ENCODE peak calls at places on chromosomes 3 and 15, in nine cellular contexts. One of them, this sample, is unnamed.

GRCh38 chr15:50758712-50759205 is 6.7 kb downstream of the SPPL2A start:
- DNase-seq in breast epithelium: no peak
- DNase-seq in tibial nerve: no peak
- DNase-seq in GM12892: no peak
- DNase-seq in testis: no peak
- DNase-seq in A549: no peak
- DNase-seq in transverse colon: no peak
- DNase-seq in IMR-90: peak
- DNase-seq in HepG2: no peak
- DNase-seq in this sample: no peak

GRCh38 chr3:94004301-94004910 is 24.0 kb downstream of the STX19 start:
- DNase-seq in breast epithelium: no peak
- DNase-seq in tibial nerve: no peak
- DNase-seq in GM12892: no peak
- DNase-seq in testis: no peak
- DNase-seq in A549: peak
- DNase-seq in transverse colon: no peak
- DNase-seq in IMR-90: peak
- DNase-seq in HepG2: peak
- DNase-seq in this sample: peak

GRCh38 chr3:183158113-183158512 is 4.4 kb downstream of the LAMP3 start:
- DNase-seq in breast epithelium: no peak
- DNase-seq in tibial nerve: no peak
- DNase-seq in GM12892: no peak
- DNase-seq in testis: no peak
- DNase-seq in A549: no peak
- DNase-seq in transverse colon: no peak
- DNase-seq in IMR-90: no peak
- DNase-seq in HepG2: no peak
- DNase-seq in this sample: no peak

GRCh38 chr15:27059610-27060202 is 88.7 kb downstream of the GABRG3 start:
- DNase-seq in breast epithelium: no peak
- DNase-seq in tibial nerve: peak
- DNase-seq in GM12892: no peak
- DNase-seq in testis: peak
- DNase-seq in A549: peak
- DNase-seq in transverse colon: no peak
- DNase-seq in IMR-90: peak
- DNase-seq in HepG2: peak
- DNase-seq in this sample: peak

GRCh38 chr15:43941071-43941470 is 114.3 kb downstream of the WDR76 start:
- DNase-seq in breast epithelium: no peak
- DNase-seq in tibial nerve: no peak
- DNase-seq in GM12892: no peak
- DNase-seq in testis: no peak
- DNase-seq in A549: no peak
- DNase-seq in transverse colon: no peak
- DNase-seq in IMR-90: no peak
- DNase-seq in HepG2: no peak
- DNase-seq in this sample: no peak

GRCh38 chr15:46441294-46442062 is 806.6 kb downstream of the SQOR start:
- DNase-seq in breast epithelium: no peak
- DNase-seq in tibial nerve: no peak
- DNase-seq in GM12892: no peak
- DNase-seq in testis: no peak
- DNase-seq in A549: no peak
- DNase-seq in transverse colon: no peak
- DNase-seq in IMR-90: no peak
- DNase-seq in HepG2: no peak
- DNase-seq in this sample: no peak

GRCh38 chr15:70351941-70352774 is 254.4 kb upstream of the TLE3 start:
- DNase-seq in breast epithelium: no peak
- DNase-seq in tibial nerve: no peak
- DNase-seq in GM12892: no peak
- DNase-seq in testis: no peak
- DNase-seq in A549: no peak
- DNase-seq in transverse colon: no peak
- DNase-seq in IMR-90: no peak
- DNase-seq in HepG2: no peak
- DNase-seq in this sample: no peak

GRCh38 chr15:52730163-52730562 is 51.0 kb upstream of the ATOSA start:
- DNase-seq in breast epithelium: no peak
- DNase-seq in tibial nerve: no peak
- DNase-seq in GM12892: no peak
- DNase-seq in testis: no peak
- DNase-seq in A549: peak
- DNase-seq in transverse colon: no peak
- DNase-seq in IMR-90: peak
- DNase-seq in HepG2: no peak
- DNase-seq in this sample: no peak

GRCh38 chr15:58522391-58522790 is 90.6 kb downstream of the LIPC start:
- DNase-seq in breast epithelium: no peak
- DNase-seq in tibial nerve: no peak
- DNase-seq in GM12892: no peak
- DNase-seq in testis: no peak
- DNase-seq in A549: no peak
- DNase-seq in transverse colon: no peak
- DNase-seq in IMR-90: no peak
- DNase-seq in HepG2: no peak
- DNase-seq in this sample: no peak

GRCh38 chr3:69006083-69006482 is 7.4 kb downstream of the EOGT start:
- DNase-seq in breast epithelium: no peak
- DNase-seq in tibial nerve: no peak
- DNase-seq in GM12892: no peak
- DNase-seq in testis: no peak
- DNase-seq in A549: no peak
- DNase-seq in transverse colon: no peak
- DNase-seq in IMR-90: no peak
- DNase-seq in HepG2: no peak
- DNase-seq in this sample: no peak

GRCh38 chr3:129687586-129688125 is 81.2 kb upstream of the PLXND1 start:
- DNase-seq in breast epithelium: no peak
- DNase-seq in tibial nerve: no peak
- DNase-seq in GM12892: no peak
- DNase-seq in testis: no peak
- DNase-seq in A549: no peak
- DNase-seq in transverse colon: no peak
- DNase-seq in IMR-90: no peak
- DNase-seq in HepG2: no peak
- DNase-seq in this sample: no peak

DNA sequence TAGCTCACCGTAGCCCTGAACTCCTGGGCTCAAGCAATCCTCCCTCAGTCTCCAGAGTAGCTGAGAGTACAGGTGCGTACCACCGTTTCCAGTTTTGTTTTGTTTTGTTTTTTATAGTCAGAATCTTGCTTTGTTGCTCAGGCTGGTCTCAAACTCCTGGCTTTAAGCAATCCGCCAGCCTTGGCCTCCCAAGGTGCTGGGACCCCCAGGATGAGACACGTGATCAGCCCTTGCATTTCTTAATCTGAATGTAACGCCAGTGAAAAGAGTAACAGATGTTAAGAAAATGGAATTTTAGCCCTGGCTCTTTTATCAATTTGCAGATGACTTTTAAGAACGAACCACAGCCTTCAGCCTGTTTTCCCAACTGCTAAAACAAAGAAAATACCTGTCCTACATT is 451.3 kb downstream of the SHQ1 start:
- DNase-seq in breast epithelium: no peak
- DNase-seq in tibial nerve: no peak
- DNase-seq in GM12892: no peak
- DNase-seq in testis: no peak
- DNase-seq in A549: no peak
- DNase-seq in transverse colon: no peak
- DNase-seq in IMR-90: no peak
- DNase-seq in HepG2: no peak
- DNase-seq in this sample: no peak
- TF ChIP-seq POLR2A in breast epithelium: no peak
- TF ChIP-seq POLR2A in tibial nerve: no peak
- TF ChIP-seq POLR2A in GM12892: no peak
- TF ChIP-seq POLR2A in testis: no peak
- TF ChIP-seq POLR2A in A549: no peak
- TF ChIP-seq POLR2A in transverse colon: no peak
- TF ChIP-seq POLR2A in IMR-90: no peak
- TF ChIP-seq POLR2A in HepG2: no peak
- TF ChIP-seq POLR2A in this sample: no peak

GRCh38 chr15:89587955-89588354 is 12.7 kb downstream of the TICRR start:
- DNase-seq in breast epithelium: no peak
- DNase-seq in tibial nerve: no peak
- DNase-seq in GM12892: no peak
- DNase-seq in testis: no peak
- DNase-seq in A549: no peak
- DNase-seq in transverse colon: no peak
- DNase-seq in IMR-90: peak
- DNase-seq in HepG2: no peak
- DNase-seq in this sample: no peak

GRCh38 chr15:89591834-89592233 is 16.6 kb downstream of the TICRR start:
- DNase-seq in breast epithelium: no peak
- DNase-seq in tibial nerve: no peak
- DNase-seq in GM12892: no peak
- DNase-seq in testis: no peak
- DNase-seq in A549: no peak
- DNase-seq in transverse colon: no peak
- DNase-seq in IMR-90: no peak
- DNase-seq in HepG2: no peak
- DNase-seq in this sample: no peak

DNA sequence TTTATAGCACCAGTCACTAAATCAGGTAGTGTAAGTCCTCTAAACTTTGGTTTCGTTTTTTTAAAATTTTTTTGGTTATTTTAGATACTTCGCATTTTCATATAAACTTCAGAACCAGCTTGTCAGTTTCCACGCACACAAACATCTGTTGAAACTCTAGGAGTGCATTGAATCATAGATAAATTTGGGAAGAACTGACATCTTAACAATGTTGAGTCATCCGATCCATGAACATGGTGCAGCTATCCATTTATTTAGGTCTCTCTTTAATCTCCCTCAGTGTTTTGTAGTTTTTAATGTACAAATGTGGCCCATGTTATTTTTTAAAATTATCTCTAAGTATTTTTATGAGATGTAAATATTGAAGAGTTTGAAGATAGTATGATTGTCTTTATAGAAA is 17.7 kb downstream of the TICRR start:
- DNase-seq in breast epithelium: no peak
- DNase-seq in tibial nerve: no peak
- DNase-seq in GM12892: no peak
- DNase-seq in testis: no peak
- DNase-seq in A549: no peak
- DNase-seq in transverse colon: no peak
- DNase-seq in IMR-90: peak
- DNase-seq in HepG2: no peak
- DNase-seq in this sample: no peak
- TF ChIP-seq POLR2A in breast epithelium: no peak
- TF ChIP-seq POLR2A in tibial nerve: no peak
- TF ChIP-seq POLR2A in GM12892: no peak
- TF ChIP-seq POLR2A in testis: no peak
- TF ChIP-seq POLR2A in A549: no peak
- TF ChIP-seq POLR2A in transverse colon: no peak
- TF ChIP-seq POLR2A in IMR-90: no peak
- TF ChIP-seq POLR2A in HepG2: no peak
- TF ChIP-seq POLR2A in this sample: no peak

DNA sequence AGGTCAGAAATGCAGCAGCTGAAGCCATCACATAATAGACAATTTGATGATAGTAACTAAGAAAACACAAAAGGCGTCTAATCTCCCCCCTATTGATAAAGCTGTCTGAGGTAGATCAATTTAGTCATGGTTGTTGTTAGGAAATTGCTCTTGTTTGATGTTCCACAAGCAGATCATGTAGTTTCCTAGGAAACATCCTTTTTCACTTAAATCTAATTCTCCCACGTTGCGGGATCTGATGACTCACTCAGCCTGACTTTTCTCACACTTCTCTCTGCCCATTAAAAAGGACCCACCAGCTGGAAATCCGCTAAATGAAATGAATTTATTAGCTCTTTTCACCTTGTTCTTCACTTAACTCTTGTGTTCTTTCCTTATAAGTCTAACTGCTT is 795.9 kb upstream of the ARPP21 start:
- DNase-seq in breast epithelium: no peak
- DNase-seq in tibial nerve: no peak
- DNase-seq in GM12892: no peak
- DNase-seq in testis: no peak
- DNase-seq in A549: no peak
- DNase-seq in transverse colon: no peak
- DNase-seq in IMR-90: no peak
- DNase-seq in HepG2: no peak
- DNase-seq in this sample: no peak
- TF ChIP-seq POLR2A in breast epithelium: no peak
- TF ChIP-seq POLR2A in tibial nerve: no peak
- TF ChIP-seq POLR2A in GM12892: no peak
- TF ChIP-seq POLR2A in testis: no peak
- TF ChIP-seq POLR2A in A549: no peak
- TF ChIP-seq POLR2A in transverse colon: no peak
- TF ChIP-seq POLR2A in IMR-90: no peak
- TF ChIP-seq POLR2A in HepG2: no peak
- TF ChIP-seq POLR2A in this sample: no peak

GRCh38 chr3:76370749-76371148 is 585.4 kb upstream of the ZNF717 start:
- DNase-seq in breast epithelium: no peak
- DNase-seq in tibial nerve: no peak
- DNase-seq in GM12892: no peak
- DNase-seq in testis: no peak
- DNase-seq in A549: no peak
- DNase-seq in transverse colon: no peak
- DNase-seq in IMR-90: peak
- DNase-seq in HepG2: no peak
- DNase-seq in this sample: no peak
- TF ChIP-seq POLR2A in breast epithelium: no peak
- TF ChIP-seq POLR2A in tibial nerve: no peak
- TF ChIP-seq POLR2A in GM12892: no peak
- TF ChIP-seq POLR2A in testis: no peak
- TF ChIP-seq POLR2A in A549: no peak
- TF ChIP-seq POLR2A in transverse colon: no peak
- TF ChIP-seq POLR2A in IMR-90: no peak
- TF ChIP-seq POLR2A in HepG2: no peak
- TF ChIP-seq POLR2A in this sample: no peak

DNA sequence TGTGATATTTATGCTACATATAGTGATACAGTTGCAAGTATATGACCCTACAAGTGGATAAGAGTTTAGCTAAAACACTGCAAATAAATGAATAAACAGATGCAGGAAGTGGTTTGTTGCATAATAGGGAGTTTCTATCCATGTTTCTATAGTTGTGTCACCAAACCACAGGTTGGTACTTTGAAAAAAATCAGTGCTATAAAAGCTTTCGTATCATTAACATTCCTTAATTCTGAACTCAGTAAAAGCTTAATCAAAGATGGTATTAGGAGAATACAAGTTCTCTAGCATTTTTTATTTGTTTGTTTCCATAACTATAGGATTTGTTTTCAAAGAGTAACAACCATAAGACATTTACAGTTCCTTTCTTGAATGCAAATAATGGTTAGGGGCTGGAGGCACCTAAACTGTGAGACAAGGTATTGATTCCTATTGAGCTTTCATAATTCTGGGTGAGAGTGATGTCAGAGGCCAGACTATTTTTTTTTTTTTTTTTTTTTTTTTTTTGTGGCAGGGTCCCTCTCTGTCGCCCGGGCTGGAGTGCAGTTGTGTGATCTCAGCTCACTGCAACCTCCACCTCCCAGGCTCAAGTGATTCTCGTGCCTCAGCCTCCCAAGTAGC is 29.6 kb downstream of the CPOX start:
- DNase-seq in breast epithelium: no peak
- DNase-seq in tibial nerve: no peak
- DNase-seq in GM12892: no peak
- DNase-seq in testis: no peak
- DNase-seq in A549: no peak
- DNase-seq in transverse colon: no peak
- DNase-seq in IMR-90: peak
- DNase-seq in HepG2: no peak
- DNase-seq in this sample: no peak
- TF ChIP-seq POLR2A in breast epithelium: no peak
- TF ChIP-seq POLR2A in tibial nerve: no peak
- TF ChIP-seq POLR2A in GM12892: no peak
- TF ChIP-seq POLR2A in testis: no peak
- TF ChIP-seq POLR2A in A549: no peak
- TF ChIP-seq POLR2A in transverse colon: no peak
- TF ChIP-seq POLR2A in IMR-90: no peak
- TF ChIP-seq POLR2A in HepG2: no peak
- TF ChIP-seq POLR2A in this sample: no peak